ENCODE peak calls at places on chromosome X, in nine cellular contexts. M is fibroblast of gingiva; E is NCI-H460; V is COR-L47; I is activated CD8-positive, alpha-beta memory T cell treated with anti-CD3 and anti-CD28 coated beads for 1 hour; C is astrocyte of the spinal cord; P is hypothalamus; N is stimulated activated CD8-positive, alpha-beta memory T cell treated with anti-CD3 and anti-CD28 coated beads, Interleukin-12 subunit alpha, Interleukin-12 subunit beta, amount 100 ng/mL, for 4 hours; H is EL. A is an unnamed sample.

GRCh38 chrX:30513284-30513683 is 64.3 kb downstream of the TASL start:
- DNase-seq in V (no peak), C (no peak), H (no peak), E (no peak), I (no peak), M (no peak), N (no peak), P (no peak), A (no peak)

GRCh38 chrX:130539721-130540321 is 138.0 kb downstream of the RBMX2 start:
- DNase-seq in E (peak; percentile 45), V (peak; percentile 14), N (no peak), C (peak; percentile 52), H (peak; percentile 35), P (no peak), I (peak; percentile 7), M (peak; percentile 42), A (peak; percentile 53)

GRCh38 chrX:16892504-16893362 is 22.6 kb upstream of the RBBP7 start:
- DNase-seq in M (peak; percentile 61), V (peak; percentile 55), E (peak; percentile 83), I (no peak), C (peak; percentile 77), P (no peak), N (peak; percentile 29), H (peak; percentile 67), A (peak; percentile 89)

GRCh38 chrX:23003121-23003520 is 3.4 kb downstream of the DDX53 start:
- DNase-seq in V (no peak), E (no peak), C (peak; percentile 34), P (no peak), H (peak; percentile 44), I (no peak), N (no peak), M (no peak), A (no peak)

GRCh38 chrX:45712067-45712466 is 511.4 kb upstream of the DIPK2B start:
- DNase-seq in M (peak; percentile 59), I (no peak), N (no peak), P (no peak), V (no peak), E (no peak), C (peak; percentile 17), H (peak; percentile 75), A (no peak)

GRCh38 chrX:40647307-40648197 is at the start of gene CXorf38:
- DNase-seq in I (peak; percentile 84), P (peak; percentile 14), E (peak; percentile 89), M (peak; percentile 81), V (peak; percentile 76), C (peak; percentile 92), N (peak; percentile 95), H (peak; percentile 84), A (peak; percentile 91)

GRCh38 chrX:135000516-135000915 is 9.7 kb downstream of the SMIM10 start:
- DNase-seq in E (no peak), I (no peak), C (no peak), N (no peak), M (no peak), P (no peak), H (peak; percentile 48), V (no peak), A (peak; percentile 10)

GRCh38 chrX:68684291-68684918 is 36.9 kb downstream of the STARD8 start:
- DNase-seq in M (no peak), C (no peak), E (no peak), P (no peak), I (no peak), H (peak; percentile 63), N (no peak), V (no peak), A (no peak)

GRCh38 chrX:12949927-12950656 is 24.8 kb upstream of the TMSB4X start:
- DNase-seq in C (peak; percentile 84), I (peak; percentile 60), E (peak; percentile 78), P (no peak), H (peak; percentile 74), N (peak; percentile 80), V (no peak), M (peak; percentile 82), A (no peak)

GRCh38 chrX:149207518-149207917 is 297.6 kb downstream of the IDS start:
- DNase-seq in I (no peak), C (no peak), N (no peak), E (no peak), V (no peak), P (no peak), H (no peak), M (no peak), A (no peak)

GRCh38 chrX:134718329-134719317 is 60.4 kb upstream of the PLAC1 start:
- DNase-seq in N (no peak), C (peak; percentile 86), H (peak; percentile 98), V (no peak), E (peak; percentile 36), P (no peak), I (no peak), M (peak; percentile 87), A (peak; percentile 95)

GRCh38 chrX:100720301-100720700 is 11.6 kb downstream of the SYTL4 start:
- DNase-seq in N (no peak), I (no peak), V (no peak), H (no peak), M (no peak), P (no peak), C (peak; percentile 65), E (no peak), A (no peak)

GRCh38 chrX:130083656-130084382 is 26.5 kb downstream of the ELF4 start:
- DNase-seq in H (no peak), C (no peak), P (no peak), V (no peak), I (no peak), M (no peak), E (no peak), N (no peak), A (no peak)

GRCh38 chrX:102832661-102833060 is 104.4 kb upstream of the RAB40AL start:
- DNase-seq in M (peak; percentile 58), V (no peak), N (no peak), C (peak; percentile 65), P (no peak), E (peak; percentile 53), I (no peak), H (peak; percentile 56), A (peak; percentile 81)

A was measured in A549.